ENCODE peak calls at places on chromosomes 11 and 22, in nine cellular contexts. Q is kidney glomerular epithelial cell; Z is ecto neural progenitor cell; J is left lung; A is activated naive CD8-positive, alpha-beta T cell treated with anti-CD3 and anti-CD28 coated beads, Interleukin-2, amount 50 U/mL, for 24 hours; M is NCI-H1092; X is activated CD4-positive, alpha-beta T cell treated with anti-CD3 and anti-CD28 coated beads, Interleukin-2, amount 50 U/mL, for 24 hours; R is foreskin fibroblast; D is GF-D8. Y is an unnamed sample.
A peak's percentile ranks its signal among the peaks of the same experiment; 100 is the strongest.

GRCh38 chr11:2216400-2217064 is 44.9 kb upstream of the TH start:
- DNase-seq in J (no peak), D (no peak), M (no peak), Z (no peak), A (no peak), Q (no peak), R (no peak), X (no peak), Y (no peak)

GRCh38 chr22:35509451-35509850 is 31.2 kb upstream of the RASD2 start:
- DNase-seq in Z (no peak), A (no peak), X (no peak), J (no peak), Q (no peak), D (no peak), M (no peak), R (no peak), Y (no peak)

GRCh38 chr11:117820071-117820470 is 4.5 kb downstream of the FXYD2 start:
- DNase-seq in M (no peak), R (no peak), Q (no peak), X (no peak), J (no peak), Z (no peak), D (no peak), A (no peak), Y (no peak)

GRCh38 chr11:2182075-2182474 is 10.5 kb upstream of the TH start:
- DNase-seq in X (no peak), Q (no peak), D (no peak), A (no peak), R (no peak), J (no peak), M (no peak), Z (no peak), Y (no peak)

GRCh38 chr11:111512296-111513239 is at the start of gene BTG4:
- DNase-seq in R (peak; percentile 53), M (no peak), Q (no peak), J (no peak), Z (peak; percentile 66), A (peak; percentile 40), D (no peak), X (no peak), Y (no peak)

GRCh38 chr22:32410459-32410858 is 1.6 kb downstream of the RTCB start:
- DNase-seq in Q (no peak), J (no peak), M (no peak), R (no peak), X (no peak), Z (no peak), D (no peak), A (no peak), Y (no peak)

GRCh38 chr22:36765943-36766450 is 9.9 kb downstream of the IFT27 start:
- DNase-seq in Z (no peak), Q (no peak), D (no peak), M (no peak), A (no peak), J (no peak), R (peak; percentile 35), X (no peak), Y (no peak)

GRCh38 chr22:44543781-44544181 is 45.7 kb upstream of the RTL6 start:
- DNase-seq in D (no peak), X (no peak), J (no peak), Z (peak; percentile 46), A (no peak), M (no peak), Q (no peak), R (peak; percentile 34), Y (no peak)

GRCh38 chr11:60874421-60875365 is 7.4 kb downstream of the ZP1 start:
- DNase-seq in Z (peak; percentile 13), J (no peak), D (no peak), R (no peak), Q (no peak), M (no peak), X (no peak), A (no peak), Y (no peak)

GRCh38 chr11:77080643-77081210 is 14.0 kb downstream of the CAPN5 start:
- DNase-seq in Z (no peak), A (no peak), J (peak; percentile 21), D (no peak), X (no peak), M (no peak), R (peak; percentile 67), Q (no peak), Y (no peak)

GRCh38 chr11:127052420-127052819 is 51.9 kb upstream of the KIRREL3 start:
- DNase-seq in D (no peak), M (no peak), X (no peak), A (no peak), Z (no peak), Q (peak; percentile 10), J (no peak), R (no peak), Y (no peak)

GRCh38 chr11:108902027-108902469 is 237.2 kb downstream of the DDX10 start:
- DNase-seq in R (no peak), D (no peak), M (no peak), X (no peak), A (no peak), Z (no peak), J (no peak), Q (peak; percentile 73), Y (no peak)

GRCh38 chr11:74725701-74726100 is 5.5 kb downstream of the CHRDL2 start:
- DNase-seq in J (no peak), Q (no peak), M (no peak), R (no peak), X (no peak), A (no peak), D (no peak), Z (no peak), Y (no peak)

GRCh38 chr11:10503777-10504176 is 37.2 kb downstream of the RNF141 start:
- DNase-seq in D (no peak), J (no peak), Q (no peak), X (no peak), R (no peak), M (no peak), A (no peak), Z (no peak), Y (no peak)

GRCh38 chr11:81002374-81002773 is 1561.5 kb upstream of the TENM4 start:
- DNase-seq in Q (no peak), Z (no peak), J (no peak), A (no peak), X (no peak), M (no peak), D (no peak), R (no peak), Y (no peak)

GRCh38 chr11:16750417-16750816 is 12.0 kb downstream of the C11orf58 start:
- DNase-seq in J (no peak), D (no peak), X (no peak), A (no peak), Z (no peak), Q (no peak), M (no peak), R (no peak), Y (no peak)

GRCh38 chr11:33984682-33985389 is 66.7 kb upstream of the CAPRIN1 start:
- DNase-seq in M (no peak), Q (no peak), X (no peak), R (peak; percentile 7), J (no peak), Z (no peak), D (no peak), A (no peak), Y (no peak)

GRCh38 chr11:64643258-64643881 is 52.4 kb downstream of the SLC22A12 start:
- DNase-seq in M (peak; percentile 42), Z (peak; percentile 76), X (no peak), Q (no peak), A (no peak), J (no peak), R (no peak), D (no peak), Y (peak; percentile 38)

GRCh38 chr22:21832291-21833290 is 34.9 kb downstream of the MAPK1 start:
- DNase-seq in D (no peak), X (no peak), J (no peak), Z (no peak), R (peak; percentile 52), A (no peak), Q (no peak), M (no peak), Y (no peak)

GRCh38 chr11:9265211-9266131 is at the start of gene DENND5A:
- DNase-seq in M (peak; percentile 78), J (peak; percentile 89), R (peak; percentile 93), Q (peak; percentile 83), X (peak; percentile 25), A (peak; percentile 77), D (no peak), Z (peak; percentile 93), Y (peak; percentile 89)

GRCh38 chr22:33221566-33221965 is 163.4 kb upstream of the SYN3 start:
- DNase-seq in Q (no peak), X (no peak), M (no peak), J (no peak), D (no peak), Z (no peak), R (peak; percentile 25), A (no peak), Y (no peak)

GRCh38 chr11:130037058-130037457 is 32.6 kb upstream of the APLP2 start:
- DNase-seq in Z (no peak), X (no peak), J (no peak), M (no peak), A (no peak), R (peak; percentile 80), Q (peak; percentile 50), D (no peak), Y (no peak)

GRCh38 chr11:75087319-75088055 is 9.2 kb downstream of the OR2AT4 start:
- DNase-seq in A (no peak), Z (no peak), Q (no peak), M (no peak), X (no peak), J (no peak), R (no peak), D (no peak), Y (no peak)

GRCh38 chr22:36465232-36466021 is 16.0 kb downstream of the TXN2 start:
- DNase-seq in X (no peak), A (no peak), Z (no peak), R (peak; percentile 85), D (no peak), M (no peak), Q (peak; percentile 99), J (peak; percentile 79), Y (no peak)

GRCh38 chr22:38871360-38872171 is 450 bp downstream of the CBX6 start:
- DNase-seq in D (no peak), X (no peak), M (no peak), Z (no peak), R (peak; percentile 54), A (peak; percentile 37), J (no peak), Q (no peak), Y (no peak)

GRCh38 chr11:118834428-118835028 is 43.6 kb upstream of the DDX6 start:
- DNase-seq in A (peak; percentile 9), Q (no peak), J (no peak), M (no peak), X (no peak), Z (no peak), R (peak; percentile 18), D (no peak), Y (peak; percentile 64)

GRCh38 chr11:122772945-122773344 is 65.4 kb upstream of the CRTAM start:
- DNase-seq in Q (peak; percentile 13), R (peak; percentile 56), M (no peak), Z (no peak), A (no peak), D (no peak), J (no peak), X (no peak), Y (no peak)

GRCh38 chr22:28627791-28628190 is 51.8 kb downstream of the TTC28 start:
- DNase-seq in M (no peak), R (no peak), A (no peak), Z (no peak), J (no peak), D (no peak), X (no peak), Q (no peak), Y (no peak)